ENCODE peak calls at places on chromosome 19, in ten cellular contexts. R, D, Z, V, C, N, X, W, Q and A are unnamed samples. For H3K27me3, the result is how much of the 10 kb centered on the place peaks cover.

GRCh38 chr19:6459356-6460098 is at the start of gene SLC25A23:
- DNase-seq in R (peak), D (peak), Z (peak), V (peak), C (peak), N (no peak), X (peak), W (peak), Q (peak), A (peak)

GRCh38 chr19:34149873-34150272 is 22.4 kb upstream of the LSM14A start:
- DNase-seq in R (no peak), D (no peak), Z (no peak), V (no peak), C (no peak), N (no peak), X (no peak), W (no peak), Q (no peak), A (no peak)

GRCh38 chr19:45902651-45903625 is 525 bp upstream of the MYPOP start:
- DNase-seq in R (peak), D (peak), Z (peak), V (peak), C (peak), N (peak), X (peak), W (peak), Q (peak), A (peak)

GRCh38 chr19:35395762-35396199 is 24.9 kb downstream of the GPR42 start:
- DNase-seq in R (no peak), D (no peak), Z (peak), V (no peak), C (no peak), N (no peak), X (no peak), W (no peak), Q (no peak), A (peak)

GRCh38 chr19:29188704-29189375 is 24.1 kb downstream of the UQCRFS1 start:
- DNase-seq in R (no peak), D (no peak), Z (no peak), V (no peak), C (no peak), N (no peak), X (no peak), W (peak), Q (no peak), A (no peak)

GRCh38 chr19:55118401-55118991 is 1.1 kb upstream of the PPP1R12C start:
- DNase-seq in R (no peak), D (peak), Z (peak), V (peak), C (no peak), N (no peak), X (no peak), W (peak), Q (no peak), A (peak)

GRCh38 chr19:38945562-38946228 is 15.0 kb downstream of the MRPS12 start:
- DNase-seq in R (peak), D (no peak), Z (no peak), V (no peak), C (no peak), N (no peak), X (no peak), W (no peak), Q (no peak), A (no peak)

GRCh38 chr19:34310494-34310981 is 54.5 kb upstream of the GPI start:
- DNase-seq in R (no peak), D (no peak), Z (no peak), V (no peak), C (no peak), N (no peak), X (no peak), W (no peak), Q (peak), A (no peak)

GRCh38 chr19:55369651-55370304 is 485 bp downstream of the IL11 start:
- DNase-seq in R (no peak), D (no peak), Z (peak), V (no peak), C (peak), N (no peak), X (peak), W (peak), Q (no peak), A (no peak)

GRCh38 chr19:18109731-18110671 is 12.4 kb downstream of the MAST3 start:
- DNase-seq in R (peak), D (no peak), Z (peak), V (peak), C (peak), N (no peak), X (no peak), W (no peak), Q (peak), A (peak)

GRCh38 chr19:18648971-18649310 is 12.1 kb downstream of the KLHL26 start:
- DNase-seq in R (no peak), D (no peak), Z (no peak), V (no peak), C (no peak), N (no peak), X (no peak), W (peak), Q (peak), A (peak)

GRCh38 chr19:6217752-6218403 is 61.9 kb downstream of the MLLT1 start:
- DNase-seq in R (peak), D (no peak), Z (no peak), V (no peak), C (no peak), N (no peak), X (no peak), W (no peak), Q (peak), A (peak)

GRCh38 chr19:15112385-15112784 is 5.2 kb downstream of the SYDE1 start:
- DNase-seq in R (peak), D (no peak), Z (no peak), V (no peak), C (peak), N (no peak), X (no peak), W (no peak), Q (no peak), A (no peak)

GRCh38 chr19:33186835-33187540 is 7.1 kb upstream of the LRP3 start:
- DNase-seq in R (peak), D (no peak), Z (no peak), V (no peak), C (no peak), N (no peak), X (no peak), W (no peak), Q (peak), A (no peak)

GRCh38 chr19:55585658-55586339 is 5.2 kb upstream of the ZNF579 start:
- DNase-seq in R (peak), D (peak), Z (peak), V (peak), C (no peak), N (no peak), X (peak), W (peak), Q (peak), A (peak)

GRCh38 chr19:55304279-55304978 is 20.6 kb downstream of the BRSK1 start:
- DNase-seq in R (no peak), D (no peak), Z (peak), V (no peak), C (peak), N (no peak), X (no peak), W (peak), Q (no peak), A (peak)

GRCh38 chr19:13097331-13098258 is 5.1 kb downstream of the LYL1 start:
- DNase-seq in R (peak), D (no peak), Z (peak), V (no peak), C (no peak), N (no peak), X (no peak), W (no peak), Q (no peak), A (peak)

GRCh38 chr19:4972509-4973230 is 3.8 kb downstream of the KDM4B start:
- DNase-seq in R (no peak), D (no peak), Z (no peak), V (no peak), C (peak), N (no peak), X (no peak), W (peak), Q (peak), A (peak)

GRCh38 chr19:574658-575526 is 2.5 kb downstream of the BSG start:
- DNase-seq in R (peak), D (peak), Z (peak), V (peak), C (peak), N (no peak), X (no peak), W (peak), Q (peak), A (peak)

GRCh38 chr19:46862974-46863632 is 2.3 kb downstream of the ARHGAP35 start:
- DNase-seq in R (no peak), D (no peak), Z (no peak), V (no peak), C (no peak), N (no peak), X (no peak), W (no peak), Q (no peak), A (no peak)

GRCh38 chr19:57583521-57584416 is at the start of gene ZIK1:
- DNase-seq in R (peak), D (peak), Z (peak), V (peak), C (no peak), N (peak), X (peak), W (peak), Q (peak), A (peak)

GRCh38 chr19:54364775-54365257 is at the start of gene LAIR1:
- DNase-seq in R (no peak), D (no peak), Z (no peak), V (no peak), C (no peak), N (no peak), X (no peak), W (peak), Q (no peak), A (peak)

GRCh38 chr19:4748589-4748988 is 24.9 kb upstream of the DPP9 start:
- DNase-seq in R (no peak), D (no peak), Z (no peak), V (no peak), C (peak), N (no peak), X (no peak), W (no peak), Q (no peak), A (no peak)

GRCh38 chr19:53849237-53849676 is 18.4 kb upstream of the MYADM start:
- DNase-seq in R (no peak), D (peak), Z (no peak), V (no peak), C (peak), N (no peak), X (no peak), W (peak), Q (no peak), A (no peak)

GRCh38 chr19:51799998-51800848 is 5.3 kb downstream of the FPR3 start:
- DNase-seq in R (no peak), D (peak), Z (no peak), V (peak), C (no peak), N (no peak), X (no peak), W (peak), Q (peak), A (peak)

GRCh38 chr19:17910776-17911360 is 21.9 kb upstream of the CCDC124 start:
- DNase-seq in R (no peak), D (no peak), Z (no peak), V (no peak), C (no peak), N (no peak), X (no peak), W (no peak), Q (no peak), A (no peak)

GRCh38 chr19:27671876-27672275 is 1541.1 kb downstream of the UQCRFS1 start:
- DNase-seq in R (no peak), D (no peak), Z (no peak), V (no peak), C (no peak), N (no peak), X (no peak), W (no peak), Q (no peak), A (no peak)

GRCh38 chr19:55113570-55114039 is 3.8 kb downstream of the PPP1R12C start:
- DNase-seq in R (peak), D (peak), Z (peak), V (peak), C (no peak), N (peak), X (peak), W (peak), Q (peak), A (peak)

GRCh38 chr19:30799854-30800755 is 427.9 kb downstream of the ZNF536 start:
- DNase-seq in R (no peak), D (peak), Z (peak), V (peak), C (no peak), N (no peak), X (no peak), W (peak), Q (peak), A (peak)

GRCh38 chr19:6806488-6806887 is 34.0 kb downstream of the VAV1 start:
- DNase-seq in R (no peak), D (no peak), Z (no peak), V (no peak), C (peak), N (no peak), X (no peak), W (no peak), Q (no peak), A (no peak)

GRCh38 chr19:12965017-12965811 is 4.2 kb upstream of the DAND5 start:
- DNase-seq in R (peak), D (peak), Z (peak), V (peak), C (peak), N (no peak), X (no peak), W (peak), Q (peak), A (peak)

GRCh38 chr19:41161903-41162302 is 31.1 kb upstream of the CYP2S1 start:
- DNase-seq in R (no peak), D (no peak), Z (no peak), V (no peak), C (peak), N (no peak), X (no peak), W (no peak), Q (no peak), A (no peak)

GRCh38 chr19:44839272-44839671 is 6.8 kb upstream of the NECTIN2 start:
- DNase-seq in R (no peak), D (no peak), Z (no peak), V (no peak), C (no peak), N (no peak), X (no peak), W (no peak), Q (no peak), A (peak)

GRCh38 chr19:48154003-48154402 is 16.1 kb downstream of the LIG1 start:
- DNase-seq in R (no peak), D (no peak), Z (no peak), V (no peak), C (no peak), N (no peak), X (no peak), W (no peak), Q (no peak), A (no peak)

GRCh38 chr19:44774614-44775013 is 3.1 kb upstream of the CBLC start:
- DNase-seq in R (no peak), D (no peak), Z (no peak), V (no peak), C (peak), N (no peak), X (no peak), W (no peak), Q (no peak), A (no peak)

GRCh38 chr19:55261671-55262126 is 2.9 kb upstream of the PPP6R1 start:
- DNase-seq in R (no peak), D (no peak), Z (no peak), V (no peak), C (no peak), N (no peak), X (no peak), W (no peak), Q (no peak), A (no peak)

GRCh38 chr19:18477042-18477760 is 39.3 kb upstream of the ISYNA1 start:
- DNase-seq in R (no peak), D (no peak), Z (no peak), V (no peak), C (no peak), N (no peak), X (no peak), W (no peak), Q (no peak), A (peak)

GRCh38 chr19:13576726-13577125 is 70.4 kb upstream of the CACNA1A start:
- DNase-seq in R (no peak), D (no peak), Z (no peak), V (no peak), C (no peak), N (no peak), X (no peak), W (no peak), Q (no peak), A (no peak)

GRCh38 chr19:13262450-13262849 is 112.2 kb downstream of the IER2 start:
- DNase-seq in R (no peak), D (no peak), Z (peak), V (no peak), C (peak), N (no peak), X (no peak), W (peak), Q (no peak), A (no peak)

GRCh38 chr19:40054632-40055031 is 1.4 kb downstream of the ZNF780B start:
- DNase-seq in R (no peak), D (no peak), Z (no peak), V (no peak), C (no peak), N (no peak), X (no peak), W (no peak), Q (no peak), A (no peak)
- H3K4me3 ChIP-seq in R (no peak), D (peak), Z (peak), V (peak), C (peak), N (peak), X (peak), W (peak), Q (no peak), A (peak)

GRCh38 chr19:11457115-11457514 is 21.7 kb downstream of the PRKCSH start:
- DNase-seq in R (no peak), D (no peak), Z (no peak), V (no peak), C (no peak), N (no peak), X (no peak), W (peak), Q (peak), A (no peak)
- H3K27me3 ChIP-seq in R (under half), D (under half), Z (under half), V (half or more), C (under half), N (under half), X (under half), W (under half), Q (under half), A (under half)

GRCh38 chr19:3346677-3347353 is 19.6 kb upstream of the NFIC start:
- DNase-seq in R (peak), D (peak), Z (no peak), V (peak), C (no peak), N (no peak), X (no peak), W (peak), Q (peak), A (peak)
- H3K4me3 ChIP-seq in R (no peak), D (no peak), Z (no peak), V (peak), C (peak), N (peak), X (no peak), W (no peak), Q (no peak), A (no peak)

GRCh38 chr19:43719918-43720317 is 4.0 kb downstream of the IRGC start:
- DNase-seq in R (no peak), D (no peak), Z (no peak), V (no peak), C (no peak), N (no peak), X (no peak), W (no peak), Q (no peak), A (no peak)

GRCh38 chr19:43720936-43721335 is 5.1 kb downstream of the IRGC start:
- DNase-seq in R (no peak), D (no peak), Z (no peak), V (no peak), C (no peak), N (no peak), X (no peak), W (no peak), Q (no peak), A (no peak)

GRCh38 chr19:43721469-43722048 is 5.7 kb downstream of the IRGC start:
- DNase-seq in R (no peak), D (no peak), Z (no peak), V (no peak), C (no peak), N (no peak), X (no peak), W (no peak), Q (no peak), A (no peak)

GRCh38 chr19:43719378-43719868 is 3.5 kb downstream of the IRGC start:
- DNase-seq in R (no peak), D (no peak), Z (no peak), V (no peak), C (no peak), N (no peak), X (no peak), W (no peak), Q (no peak), A (no peak)

DNA sequence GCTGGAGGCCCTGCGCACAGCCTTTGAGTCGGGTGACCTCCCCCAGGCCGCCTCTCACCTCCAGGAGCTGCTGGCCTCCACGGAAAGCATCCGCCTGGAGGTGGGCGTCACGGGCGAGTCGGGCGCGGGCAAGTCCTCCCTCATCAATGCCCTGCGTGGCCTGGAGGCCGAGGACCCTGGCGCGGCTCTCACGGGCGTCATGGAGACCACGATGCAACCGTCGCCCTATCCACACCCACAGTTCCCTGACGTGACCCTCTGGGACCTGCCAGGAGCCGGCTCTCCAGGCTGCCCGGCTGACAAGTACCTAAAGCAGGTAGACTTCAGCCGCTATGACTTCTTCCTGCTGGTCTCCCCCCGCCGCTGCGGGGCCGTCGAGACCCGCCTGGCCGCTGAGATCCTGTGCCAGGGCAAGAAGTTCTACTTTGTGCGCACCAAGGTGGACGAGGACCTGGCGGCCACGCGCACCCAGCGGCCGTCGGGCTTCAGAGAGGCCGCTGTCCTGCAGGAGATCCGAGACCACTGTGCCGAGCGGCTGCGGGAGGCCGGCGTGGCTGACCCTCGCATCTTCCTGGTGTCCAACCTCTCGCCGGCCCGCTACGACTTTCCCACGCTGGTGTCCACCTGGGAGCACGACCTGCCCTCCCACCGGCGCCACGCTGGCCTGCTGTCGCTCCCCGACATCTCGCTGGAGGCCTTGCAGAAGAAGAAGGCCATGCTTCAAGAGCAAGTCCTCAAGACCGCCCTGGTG is 2.9 kb downstream of the IRGC start:
- DNase-seq in R (no peak), D (no peak), Z (no peak), V (no peak), C (no peak), N (no peak), X (no peak), W (no peak), Q (no peak), A (no peak)
- H3K27me3 ChIP-seq in R (under half), D (under half), Z (under half), V (under half), C (under half), N (under half), X (under half), W (under half), Q (under half), A (under half)

GRCh38 chr19:42325896-42326771 is 699 bp downstream of the MEGF8 start:
- DNase-seq in R (no peak), D (no peak), Z (no peak), V (peak), C (no peak), N (no peak), X (no peak), W (no peak), Q (peak), A (no peak)
- H3K4me3 ChIP-seq in R (peak), D (peak), Z (peak), V (peak), C (peak), N (peak), X (peak), W (peak), Q (peak), A (peak)

GRCh38 chr19:8611391-8611883 is 922 bp upstream of the ADAMTS10 start:
- DNase-seq in R (peak), D (no peak), Z (no peak), V (no peak), C (no peak), N (no peak), X (no peak), W (peak), Q (no peak), A (peak)
- H3K27me3 ChIP-seq in R (under half), D (under half), Z (under half), V (under half), C (under half), N (under half), X (under half), W (under half), Q (under half), A (under half)